ENCODE peak calls at places on chromosome 15, in four cellular contexts. X, E, I and T are unnamed samples.

GRCh38 chr15:100809587-100809986 is 70.0 kb upstream of the ALDH1A3 start:
- DNase-seq in X (no peak), E (no peak), I (no peak), T (no peak)

GRCh38 chr15:83436513-83437158 is 10.5 kb upstream of the SH3GL3 start:
- DNase-seq in X (no peak), E (no peak), I (peak), T (no peak)

GRCh38 chr15:73809728-73810501 is 56.8 kb upstream of the INSYN1 start:
- DNase-seq in X (peak), E (no peak), I (no peak), T (no peak)

GRCh38 chr15:74906193-74906449 is 530 bp downstream of the FAM219B start:
- DNase-seq in X (peak), E (no peak), I (peak), T (no peak)

GRCh38 chr15:90174140-90174891 is 26.8 kb upstream of the SEMA4B start:
- DNase-seq in X (peak), E (peak), I (no peak), T (no peak)

GRCh38 chr15:74207652-74208440 is 5.3 kb upstream of the STRA6 start:
- DNase-seq in X (peak), E (no peak), I (no peak), T (no peak)

GRCh38 chr15:57565326-57565725 is 26.4 kb upstream of the MYZAP start:
- DNase-seq in X (peak), E (peak), I (no peak), T (no peak)

GRCh38 chr15:76533995-76534394 is 197.4 kb downstream of the ISL2 start:
- DNase-seq in X (no peak), E (no peak), I (no peak), T (no peak)

GRCh38 chr15:43229977-43230376 is 9.2 kb upstream of the EPB42 start:
- DNase-seq in X (no peak), E (no peak), I (no peak), T (no peak)

GRCh38 chr15:99522288-99522687 is 43.5 kb upstream of the MEF2A start:
- DNase-seq in X (no peak), E (no peak), I (no peak), T (no peak)